ENCODE peak calls at places on chromosomes 5 and 9, in nine cellular contexts. N is transverse colon, F is tibial nerve, T is A549, P is H1, O is GM12878, Y is ovary, A is K562, W is stomach. D is an unnamed sample.

GRCh38 chr9:134922066-134922931 is 4.6 kb upstream of the FCN1 start:
- DNase-seq in P (no peak), W (peak; percentile 28), Y (peak; percentile 4), T (no peak), A (no peak), F (peak; percentile 41), N (no peak), O (no peak), D (peak; percentile 69)

GRCh38 chr5:51398875-51399635 is 15.8 kb downstream of the ISL1 start:
- DNase-seq in O (no peak), W (no peak), F (no peak), A (no peak), P (no peak), N (no peak), Y (no peak), T (no peak), D (no peak)

GRCh38 chr5:149113669-149114068 is 27.6 kb upstream of the ABLIM3 start:
- DNase-seq in W (no peak), F (no peak), N (no peak), A (no peak), Y (no peak), P (no peak), O (no peak), T (no peak), D (no peak)

GRCh38 chr5:109299557-109299956 is 110.2 kb downstream of the PJA2 start:
- DNase-seq in F (no peak), T (no peak), A (no peak), W (no peak), P (no peak), O (no peak), N (no peak), Y (no peak), D (no peak)

GRCh38 chr5:142641681-142642080 is 44.2 kb downstream of the FGF1 start:
- DNase-seq in N (no peak), F (no peak), Y (no peak), O (no peak), W (no peak), P (no peak), A (no peak), T (no peak), D (no peak)

GRCh38 chr5:158976035-158976434 is 123.7 kb downstream of the EBF1 start:
- DNase-seq in Y (no peak), O (no peak), P (no peak), A (no peak), F (no peak), N (no peak), T (no peak), W (no peak), D (no peak)

GRCh38 chr5:142109356-142110045 is 922 bp downstream of the NDFIP1 start:
- DNase-seq in Y (peak; percentile 21), A (no peak), W (no peak), P (no peak), T (peak; percentile 9), O (no peak), N (peak; percentile 14), F (peak; percentile 20), D (no peak)

GRCh38 chr5:139650031-139650688 is 2.0 kb downstream of the CXXC5 start:
- DNase-seq in N (peak; percentile 55), F (no peak), T (no peak), A (peak; percentile 40), P (no peak), O (no peak), W (peak; percentile 56), Y (peak; percentile 25), D (peak; percentile 75)

GRCh38 chr5:151572657-151573368 is 18.3 kb downstream of the FAT2 start:
- DNase-seq in N (no peak), Y (no peak), O (no peak), A (no peak), T (no peak), W (no peak), F (no peak), P (no peak), D (no peak)

GRCh38 chr5:134289509-134290113 is 63.7 kb upstream of the PPP2CA start:
- DNase-seq in O (peak; percentile 24), A (peak; percentile 52), F (peak; percentile 57), W (peak; percentile 42), T (peak; percentile 75), P (peak; percentile 46), Y (peak; percentile 41), N (peak; percentile 51), D (peak; percentile 66)
- TF ChIP-seq EP300 in O (no peak), A (no peak), F (no peak), W (no peak), T (no peak), P (no peak), Y (no peak), N (no peak), D (no peak)

GRCh38 chr9:122978586-122978985 is 37.8 kb downstream of the RABGAP1 start:
- DNase-seq in W (no peak), A (no peak), F (no peak), T (no peak), O (no peak), P (no peak), N (no peak), Y (no peak), D (no peak)

DNA sequence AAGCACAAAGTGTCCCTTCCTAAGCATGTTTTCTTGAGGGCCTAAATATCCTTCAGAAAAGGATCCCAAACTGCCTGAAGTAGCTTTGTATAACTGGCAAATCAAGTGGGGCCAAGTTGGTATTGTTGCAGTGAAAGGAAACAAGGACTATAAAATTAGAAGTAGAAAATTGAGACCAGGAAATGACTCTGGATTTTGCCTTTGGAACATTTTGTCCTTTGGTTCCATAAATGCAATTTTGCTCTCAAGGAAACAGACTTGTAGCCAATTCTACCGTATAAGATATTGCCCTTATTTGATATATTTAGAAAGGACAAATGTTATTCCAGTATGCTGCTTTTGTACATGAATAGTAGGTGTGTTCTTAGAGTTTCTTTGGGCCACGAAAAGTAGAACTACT is 34.4 kb downstream of the RABGAP1 start:
- DNase-seq in F (no peak), W (no peak), A (no peak), N (no peak), T (no peak), O (no peak), P (no peak), Y (no peak), D (no peak)
- TF ChIP-seq POLR2A in F (no peak), W (no peak), A (no peak), N (no peak), T (no peak), O (no peak), P (no peak), Y (no peak), D (no peak)

DNA sequence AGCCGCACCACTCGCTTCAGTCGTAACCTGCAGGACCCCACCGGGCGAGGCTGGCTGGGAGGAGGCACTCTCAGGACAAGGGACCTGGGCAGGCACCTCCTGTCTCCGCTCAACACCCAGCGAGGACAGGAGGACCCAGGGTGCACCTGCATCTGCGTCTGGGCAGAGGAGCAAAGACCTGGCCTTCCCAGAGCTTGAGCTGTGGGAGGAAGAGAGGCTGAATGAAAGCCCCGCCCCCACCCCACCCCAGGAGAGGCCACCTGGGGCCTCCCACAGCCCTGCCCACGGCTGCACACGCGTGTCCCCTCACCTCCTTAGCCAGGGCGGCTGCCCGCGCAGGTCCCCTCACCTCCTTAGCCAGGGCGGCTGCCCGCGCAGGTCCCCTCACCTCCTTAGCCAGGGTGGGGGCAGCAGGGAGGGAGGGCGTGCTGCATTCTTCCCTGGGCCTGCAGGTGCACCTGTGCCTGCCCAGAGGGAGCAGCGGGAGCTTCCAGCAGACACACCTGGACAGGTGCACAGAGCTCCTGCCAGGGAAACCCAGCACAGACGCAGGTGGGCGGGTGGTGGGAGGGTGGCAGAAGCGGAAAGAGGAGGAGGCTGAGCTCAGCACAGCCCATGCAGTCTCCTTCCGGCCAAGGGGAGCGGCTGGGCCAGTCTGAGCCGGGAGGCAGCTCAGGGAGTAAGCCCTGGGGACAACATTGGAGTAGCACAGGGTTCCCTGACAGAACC is 18.5 kb upstream of the SLC12A7 start:
- DNase-seq in A (no peak), W (peak; percentile 89), O (no peak), F (no peak), T (no peak), N (peak; percentile 86), P (no peak), Y (no peak), D (no peak)
- H3K4me1 ChIP-seq in A (peaks cover 41% of the 10 kb centered on the region), W (peaks cover 54% of the 10 kb centered on the region), O (peaks cover 19% of the 10 kb centered on the region), F (no peaks in the 10 kb centered on the region), T (no peaks in the 10 kb centered on the region), N (peaks cover 5% of the 10 kb centered on the region), P (no peaks in the 10 kb centered on the region), Y (no peaks in the 10 kb centered on the region), D (peaks cover 12% of the 10 kb centered on the region)

GRCh38 chr9:114283551-114284111 is 39.3 kb upstream of the ORM1 start:
- DNase-seq in F (no peak), O (no peak), A (no peak), Y (peak; percentile 31), W (no peak), T (no peak), N (no peak), P (no peak), D (peak; percentile 55)

GRCh38 chr9:114282507-114282906 is 40.4 kb upstream of the ORM1 start:
- DNase-seq in W (no peak), O (no peak), F (no peak), A (no peak), Y (no peak), N (no peak), P (no peak), T (no peak), D (no peak)

GRCh38 chr9:114281421-114282103 is 41.3 kb upstream of the ORM1 start:
- DNase-seq in A (no peak), O (no peak), T (no peak), W (no peak), Y (peak; percentile 93), N (no peak), P (no peak), F (peak; percentile 27), D (peak; percentile 54)

GRCh38 chr9:114282104-114282485 is 40.8 kb upstream of the ORM1 start:
- DNase-seq in P (no peak), N (no peak), W (no peak), A (no peak), Y (peak; percentile 58), T (no peak), O (no peak), F (no peak), D (no peak)

GRCh38 chr9:114282926-114283325 is 40.0 kb upstream of the ORM1 start:
- DNase-seq in N (no peak), P (no peak), F (no peak), O (no peak), T (no peak), Y (peak; percentile 38), A (no peak), W (no peak), D (peak; percentile 39)
- TF ChIP-seq EP300 in N (no peak), P (no peak), F (no peak), O (no peak), T (no peak), Y (no peak), A (no peak), W (no peak), D (no peak)